ENCODE peak calls at places on chromosomes 7 and 10, in seven cellular contexts. L, Y, V, X, H, E and Z are unnamed samples.

GRCh38 chr10:34985823-34986222 is 104.3 kb downstream of the CUL2 start:
- DNase-seq in L (no peak), Y (no peak), V (no peak), E (no peak), H (peak; percentile 22), X (no peak), Z (no peak)

GRCh38 chr10:4736183-4736582 is 89.8 kb upstream of the AKR1E2 start:
- DNase-seq in L (no peak), Y (no peak), E (no peak), X (no peak), H (no peak), V (no peak), Z (no peak)

GRCh38 chr10:80453715-80454525 is at the start of gene TSPAN14:
- DNase-seq in V (peak; percentile 95), Y (peak; percentile 73), E (peak; percentile 76), L (peak; percentile 82), X (peak; percentile 87), H (peak; percentile 87), Z (peak; percentile 94)

GRCh38 chr10:109027534-109028185 is 895.7 kb downstream of the XPNPEP1 start:
- DNase-seq in E (no peak), Y (no peak), X (no peak), L (no peak), H (no peak), V (no peak), Z (no peak)

GRCh38 chr7:120170849-120171248 is 102.1 kb upstream of the KCND2 start:
- DNase-seq in L (no peak), V (no peak), H (no peak), E (no peak), X (no peak), Y (no peak), Z (no peak)

GRCh38 chr7:104368006-104368405 is 39.6 kb downstream of the LHFPL3 start:
- DNase-seq in L (no peak), E (no peak), H (no peak), V (no peak), Y (no peak), X (no peak), Z (no peak)

GRCh38 chr10:128318366-128318765 is 192.1 kb upstream of the MKI67 start:
- DNase-seq in E (no peak), L (no peak), H (no peak), V (no peak), Y (no peak), X (no peak), Z (no peak)

GRCh38 chr7:157077021-157077420 is 61.7 kb upstream of the UBE3C start:
- DNase-seq in E (no peak), X (peak; percentile 35), Y (no peak), H (no peak), V (no peak), L (no peak), Z (peak; percentile 54)

GRCh38 chr7:867406-868188 is 8.8 kb upstream of the GET4 start:
- DNase-seq in Y (no peak), X (no peak), V (no peak), E (no peak), H (peak; percentile 90), L (peak; percentile 90), Z (no peak)

GRCh38 chr10:87092861-87093460 is 1.7 kb downstream of the GLUD1 start:
- DNase-seq in Y (no peak), H (peak; percentile 52), E (no peak), V (no peak), X (no peak), L (peak; percentile 77), Z (no peak)